ENCODE peak calls at places on chromosomes 1 and 21, in eight cellular contexts. R is stimulated activated CD4-positive, alpha-beta T cell treated with anti-CD3 and anti-CD28 coated beads, Interleukin-1b, Interleukin-23, amount 100 ng/mL, for 4 hours; V is progenitor cell of endocrine pancreas; C is T-helper 2 cell; Y is fibroblast of lung; P is left cardiac atrium; J is lower leg skin; M is 8988T. U is an unnamed sample.

GRCh38 chr21:34215911-34216310 is 142.5 kb downstream of the MRPS6 start:
- DNase-seq in M (no peak), R (no peak), C (no peak), V (no peak), J (no peak), Y (no peak), P (no peak), U (no peak)

GRCh38 chr21:16406355-16406754 is 676.6 kb downstream of the USP25 start:
- DNase-seq in V (no peak), P (no peak), J (no peak), C (no peak), Y (no peak), M (no peak), R (no peak), U (no peak)

GRCh38 chr1:94925561-94926364 is 1.1 kb downstream of the CNN3 start:
- DNase-seq in C (no peak), J (peak), M (peak), V (peak), Y (peak), R (no peak), P (peak), U (peak)

GRCh38 chr21:37278199-37278598 is 11.1 kb upstream of the VPS26C start:
- DNase-seq in M (no peak), C (no peak), P (no peak), Y (no peak), V (no peak), R (no peak), J (no peak), U (no peak)

GRCh38 chr1:39142394-39143060 is 62.0 kb upstream of the MACF1 start:
- DNase-seq in R (no peak), C (no peak), J (peak), Y (peak), P (no peak), V (no peak), M (no peak), U (no peak)

GRCh38 chr1:54519709-54520108 is 28.3 kb upstream of the ACOT11 start:
- DNase-seq in V (no peak), J (peak), Y (no peak), C (no peak), R (no peak), M (no peak), P (no peak), U (no peak)

GRCh38 chr1:174090476-174090875 is 68.3 kb upstream of the RC3H1 start:
- DNase-seq in R (no peak), P (no peak), C (no peak), V (no peak), J (no peak), Y (no peak), M (no peak), U (no peak)

GRCh38 chr1:39609618-39610331 is 29.7 kb downstream of the HEYL start:
- DNase-seq in V (peak), P (peak), R (peak), C (peak), Y (peak), M (peak), J (peak), U (no peak)

GRCh38 chr1:53104289-53104913 is 38.0 kb downstream of the SLC1A7 start:
- DNase-seq in J (no peak), C (no peak), R (no peak), Y (no peak), V (no peak), M (no peak), P (no peak), U (no peak)

GRCh38 chr1:237181731-237182317 is 139.8 kb downstream of the RYR2 start:
- DNase-seq in J (no peak), M (no peak), Y (peak), R (no peak), C (no peak), V (no peak), P (no peak), U (no peak)

GRCh38 chr1:173187838-173188237 is 19.3 kb downstream of the TNFSF4 start:
- DNase-seq in M (no peak), Y (peak), V (no peak), R (no peak), C (no peak), P (no peak), J (no peak), U (no peak)

GRCh38 chr1:89566761-89567174 is 42.1 kb downstream of the LRRC8B start:
- DNase-seq in R (no peak), M (no peak), P (peak), C (no peak), V (no peak), J (no peak), Y (peak), U (no peak)

GRCh38 chr1:24411963-24412362 is 1.6 kb downstream of the STPG1 start:
- DNase-seq in M (no peak), P (no peak), V (no peak), C (no peak), J (no peak), Y (peak), R (no peak), U (no peak)

GRCh38 chr1:87437663-87438295 is 109.1 kb downstream of the LMO4 start:
- DNase-seq in M (no peak), C (no peak), J (no peak), R (no peak), Y (no peak), P (no peak), V (no peak), U (no peak)

GRCh38 chr1:18326171-18326950 is 154.4 kb upstream of the KLHDC7A start:
- DNase-seq in P (no peak), C (no peak), R (no peak), V (no peak), M (no peak), J (no peak), Y (no peak), U (no peak)

GRCh38 chr1:94723899-94724298 is 96.3 kb upstream of the SLC44A3 start:
- DNase-seq in R (no peak), M (no peak), Y (peak), C (no peak), P (no peak), V (no peak), J (no peak), U (no peak)

GRCh38 chr1:109850194-109850593 is 60.5 kb upstream of the CSF1 start:
- DNase-seq in Y (no peak), M (no peak), V (no peak), R (no peak), C (no peak), P (no peak), J (peak), U (no peak)

GRCh38 chr1:54798769-54799641 is 2.1 kb downstream of the TTC22 start:
- DNase-seq in C (no peak), M (no peak), V (no peak), R (no peak), J (peak), P (no peak), Y (no peak), U (no peak)

GRCh38 chr1:91929246-91929645 is 20.0 kb upstream of the BRDT start:
- DNase-seq in Y (peak), M (no peak), P (no peak), J (peak), R (no peak), V (no peak), C (no peak), U (no peak)

GRCh38 chr1:17998889-17999288 is 108.7 kb upstream of the IGSF21 start:
- DNase-seq in R (no peak), C (no peak), Y (no peak), V (no peak), J (no peak), P (no peak), M (no peak), U (no peak)

GRCh38 chr1:198919667-198920398 is 281.0 kb downstream of the PTPRC start:
- DNase-seq in Y (peak), J (no peak), C (no peak), M (no peak), V (no peak), P (no peak), R (no peak), U (no peak)

GRCh38 chr1:179731643-179732042 is 11.4 kb upstream of the FAM163A start:
- DNase-seq in R (no peak), Y (no peak), C (no peak), J (no peak), V (no peak), P (no peak), M (no peak), U (no peak)

GRCh38 chr1:241186716-241187115 is 170.3 kb downstream of the RGS7 start:
- DNase-seq in J (no peak), M (no peak), R (no peak), Y (no peak), P (no peak), V (no peak), C (no peak), U (no peak)

GRCh38 chr1:171429137-171429536 is 56.2 kb upstream of the PRRC2C start:
- DNase-seq in C (no peak), P (no peak), R (no peak), J (no peak), V (no peak), M (no peak), Y (no peak), U (no peak)

GRCh38 chr1:41540886-41541591 is 56.6 kb upstream of the EDN2 start:
- DNase-seq in C (no peak), M (no peak), R (no peak), V (no peak), Y (peak), J (peak), P (no peak), U (no peak)

GRCh38 chr1:158686430-158687009 is at the start of gene SPTA1:
- DNase-seq in C (no peak), M (no peak), V (no peak), J (no peak), P (no peak), R (no peak), Y (no peak), U (no peak)

GRCh38 chr1:15952317-15953258 is 23.3 kb downstream of the ZBTB17 start:
- DNase-seq in V (no peak), M (no peak), C (no peak), J (peak), Y (peak), P (no peak), R (no peak), U (peak)

GRCh38 chr1:25867210-25867991 is 8.1 kb downstream of the PAQR7 start:
- DNase-seq in Y (no peak), C (no peak), J (peak), P (no peak), M (no peak), V (no peak), R (no peak), U (no peak)

GRCh38 chr1:12738934-12739333 is 7.1 kb upstream of the CFAP107 start:
- DNase-seq in R (no peak), Y (no peak), J (no peak), P (no peak), M (no peak), V (no peak), C (no peak), U (no peak)

GRCh38 chr1:53314606-53315005 is 13.3 kb downstream of the LRP8 start:
- DNase-seq in P (no peak), J (no peak), V (no peak), M (no peak), R (no peak), C (no peak), Y (no peak), U (no peak)

GRCh38 chr1:234981758-234982157 is 146.9 kb downstream of the TOMM20 start:
- DNase-seq in Y (no peak), R (no peak), M (no peak), P (no peak), V (no peak), J (peak), C (no peak), U (no peak)

GRCh38 chr21:44390886-44391285 is 37.5 kb downstream of the TRPM2 start:
- DNase-seq in R (no peak), J (peak), P (no peak), M (no peak), V (no peak), Y (no peak), C (no peak), U (no peak)

GRCh38 chr1:67909776-67910175 is 76.5 kb upstream of the GNG12 start:
- DNase-seq in V (no peak), J (no peak), Y (no peak), M (no peak), P (no peak), R (no peak), C (no peak), U (no peak)

GRCh38 chr1:100671604-100672003 is 47.9 kb upstream of the VCAM1 start:
- DNase-seq in Y (no peak), J (no peak), V (no peak), P (no peak), M (no peak), R (no peak), C (no peak), U (no peak)

GRCh38 chr1:61631436-61631835 is 93.5 kb downstream of the TM2D1 start:
- DNase-seq in P (no peak), Y (no peak), V (no peak), J (no peak), M (no peak), C (no peak), R (no peak), U (no peak)

GRCh38 chr1:199247891-199248290 is 609.1 kb downstream of the PTPRC start:
- DNase-seq in R (no peak), J (no peak), P (no peak), Y (no peak), V (no peak), M (no peak), C (no peak), U (no peak)

GRCh38 chr1:200483491-200484143 is 73.8 kb upstream of the ZNF281 start:
- DNase-seq in V (no peak), C (no peak), J (no peak), M (peak), Y (peak), P (no peak), R (no peak), U (peak)

U was measured in amniotic stem cell.